ENCODE peak calls at places on chromosomes 4 and X, in five cellular contexts. One of them, this sample, is unnamed.
A peak's percentile ranks its signal among the peaks of the same experiment; 100 is the strongest.

GRCh38 chr4:158811704-158812103 is 42.9 kb downstream of the FNIP2 start:
- DNase-seq in GM23338: no peak
- DNase-seq in mammary epithelial cell: no peak
- DNase-seq in astrocyte: no peak
- DNase-seq in HCT116: no peak
- DNase-seq in this sample: peak; percentile 68

GRCh38 chr4:80173841-80174240 is 23.5 kb upstream of the PRDM8 start:
- DNase-seq in GM23338: no peak
- DNase-seq in mammary epithelial cell: no peak
- DNase-seq in astrocyte: peak; percentile 70
- DNase-seq in HCT116: no peak
- DNase-seq in this sample: no peak

GRCh38 chr4:101355767-101356702 is 8.7 kb upstream of the PPP3CA start:
- DNase-seq in GM23338: no peak
- DNase-seq in mammary epithelial cell: peak; percentile 91
- DNase-seq in astrocyte: peak; percentile 91
- DNase-seq in HCT116: peak; percentile 74
- DNase-seq in this sample: no peak

GRCh38 chr4:74032064-74032463 is 6.4 kb downstream of the CXCL3 start:
- DNase-seq in GM23338: no peak
- DNase-seq in mammary epithelial cell: no peak
- DNase-seq in astrocyte: no peak
- DNase-seq in HCT116: no peak
- DNase-seq in this sample: peak; percentile 4

GRCh38 chr4:53113433-53114215 is 251.5 kb downstream of the RASL11B start:
- DNase-seq in GM23338: no peak
- DNase-seq in mammary epithelial cell: no peak
- DNase-seq in astrocyte: peak; percentile 12
- DNase-seq in HCT116: no peak
- DNase-seq in this sample: no peak

GRCh38 chr4:105002278-105002677 is 144.4 kb upstream of the TET2 start:
- DNase-seq in GM23338: peak; percentile 27
- DNase-seq in mammary epithelial cell: no peak
- DNase-seq in astrocyte: no peak
- DNase-seq in HCT116: no peak
- DNase-seq in this sample: no peak

GRCh38 chr4:67927251-67927650 is 36.0 kb downstream of the TMPRSS11A start:
- DNase-seq in GM23338: no peak
- DNase-seq in mammary epithelial cell: no peak
- DNase-seq in astrocyte: no peak
- DNase-seq in HCT116: no peak
- DNase-seq in this sample: no peak

GRCh38 chr4:87525636-87526035 is 3.5 kb downstream of the SPARCL1 start:
- DNase-seq in GM23338: no peak
- DNase-seq in mammary epithelial cell: peak; percentile 57
- DNase-seq in astrocyte: peak; percentile 16
- DNase-seq in HCT116: no peak
- DNase-seq in this sample: peak; percentile 25

GRCh38 chr4:179095585-179096228 is 1653.5 kb upstream of the AGA start:
- DNase-seq in GM23338: peak; percentile 83
- DNase-seq in mammary epithelial cell: no peak
- DNase-seq in astrocyte: peak; percentile 35
- DNase-seq in HCT116: no peak
- DNase-seq in this sample: peak; percentile 32

GRCh38 chr4:8355306-8355705 is 85.2 kb downstream of the ACOX3 start:
- DNase-seq in GM23338: no peak
- DNase-seq in mammary epithelial cell: peak; percentile 60
- DNase-seq in astrocyte: peak; percentile 74
- DNase-seq in HCT116: no peak
- DNase-seq in this sample: no peak

GRCh38 chr4:132065940-132066495 is 1083.1 kb upstream of the PCDH10 start:
- DNase-seq in GM23338: no peak
- DNase-seq in mammary epithelial cell: peak; percentile 65
- DNase-seq in astrocyte: peak; percentile 10
- DNase-seq in HCT116: no peak
- DNase-seq in this sample: no peak

GRCh38 chr4:58809366-58809765 is 1699.2 kb upstream of the IGFBP7 start:
- DNase-seq in GM23338: peak; percentile 8
- DNase-seq in mammary epithelial cell: no peak
- DNase-seq in astrocyte: no peak
- DNase-seq in HCT116: no peak
- DNase-seq in this sample: no peak

GRCh38 chr4:185679523-185679922 is 132.5 kb downstream of the SORBS2 start:
- DNase-seq in GM23338: no peak
- DNase-seq in mammary epithelial cell: no peak
- DNase-seq in astrocyte: no peak
- DNase-seq in HCT116: no peak
- DNase-seq in this sample: no peak

GRCh38 chrX:68424719-68425118 is 8.6 kb downstream of the OPHN1 start:
- DNase-seq in GM23338: no peak
- DNase-seq in mammary epithelial cell: no peak
- DNase-seq in astrocyte: no peak
- DNase-seq in HCT116: no peak
- DNase-seq in this sample: no peak

GRCh38 chr4:159360549-159360948 is 257.7 kb downstream of the RAPGEF2 start:
- DNase-seq in GM23338: no peak
- DNase-seq in mammary epithelial cell: peak; percentile 76
- DNase-seq in astrocyte: peak; percentile 96
- DNase-seq in HCT116: no peak
- DNase-seq in this sample: peak; percentile 37

GRCh38 chr4:124523816-124524215 is 188.7 kb downstream of the ANKRD50 start:
- DNase-seq in GM23338: no peak
- DNase-seq in mammary epithelial cell: no peak
- DNase-seq in astrocyte: no peak
- DNase-seq in HCT116: no peak
- DNase-seq in this sample: no peak

GRCh38 chr4:33715996-33716395 is 2528.3 kb downstream of the ARAP2 start:
- DNase-seq in GM23338: no peak
- DNase-seq in mammary epithelial cell: peak; percentile 76
- DNase-seq in astrocyte: peak; percentile 90
- DNase-seq in HCT116: no peak
- DNase-seq in this sample: no peak

GRCh38 chr4:65917486-65917885 is 247.2 kb upstream of the EPHA5 start:
- DNase-seq in GM23338: no peak
- DNase-seq in mammary epithelial cell: no peak
- DNase-seq in astrocyte: peak; percentile 83
- DNase-seq in HCT116: no peak
- DNase-seq in this sample: no peak

GRCh38 chr4:145735330-145735638 is 55.3 kb downstream of the C4orf51 start:
- DNase-seq in GM23338: peak; percentile 26
- DNase-seq in mammary epithelial cell: peak; percentile 95
- DNase-seq in astrocyte: peak; percentile 98
- DNase-seq in HCT116: no peak
- DNase-seq in this sample: no peak

GRCh38 chr4:37533286-37534033 is 152.7 kb downstream of the RELL1 start:
- DNase-seq in GM23338: no peak
- DNase-seq in mammary epithelial cell: no peak
- DNase-seq in astrocyte: no peak
- DNase-seq in HCT116: no peak
- DNase-seq in this sample: no peak

GRCh38 chrX:18995216-18995615 is 11.3 kb upstream of the PHKA2 start:
- DNase-seq in GM23338: no peak
- DNase-seq in mammary epithelial cell: peak; percentile 49
- DNase-seq in astrocyte: peak; percentile 79
- DNase-seq in HCT116: no peak
- DNase-seq in this sample: no peak

GRCh38 chrX:129772796-129773431 is 6.8 kb upstream of the SASH3 start:
- DNase-seq in GM23338: peak; percentile 32
- DNase-seq in mammary epithelial cell: no peak
- DNase-seq in astrocyte: no peak
- DNase-seq in HCT116: no peak
- DNase-seq in this sample: no peak

GRCh38 chr4:184097815-184098214 is 119.9 kb downstream of the ENPP6 start:
- DNase-seq in GM23338: no peak
- DNase-seq in mammary epithelial cell: no peak
- DNase-seq in astrocyte: no peak
- DNase-seq in HCT116: no peak
- DNase-seq in this sample: no peak

GRCh38 chr4:6362243-6362885 is 92.7 kb downstream of the WFS1 start:
- DNase-seq in GM23338: peak; percentile 48
- DNase-seq in mammary epithelial cell: no peak
- DNase-seq in astrocyte: no peak
- DNase-seq in HCT116: no peak
- DNase-seq in this sample: no peak

GRCh38 chrX:119393144-119393543 is 6.0 kb upstream of the SLC25A43 start:
- DNase-seq in GM23338: no peak
- DNase-seq in mammary epithelial cell: no peak
- DNase-seq in astrocyte: no peak
- DNase-seq in HCT116: no peak
- DNase-seq in this sample: no peak

GRCh38 chr4:94961420-94961819 is 203.7 kb downstream of the BMPR1B start:
- DNase-seq in GM23338: no peak
- DNase-seq in mammary epithelial cell: no peak
- DNase-seq in astrocyte: no peak
- DNase-seq in HCT116: no peak
- DNase-seq in this sample: peak; percentile 14

GRCh38 chrX:48761674-48762471 is at the start of gene GLOD5:
- DNase-seq in GM23338: peak; percentile 82
- DNase-seq in mammary epithelial cell: peak; percentile 57
- DNase-seq in astrocyte: no peak
- DNase-seq in HCT116: peak; percentile 35
- DNase-seq in this sample: peak; percentile 5

GRCh38 chr4:116453127-116453526 is 632.2 kb downstream of the TRAM1L1 start:
- DNase-seq in GM23338: no peak
- DNase-seq in mammary epithelial cell: no peak
- DNase-seq in astrocyte: no peak
- DNase-seq in HCT116: no peak
- DNase-seq in this sample: no peak

GRCh38 chrX:24282381-24283121 is 31.3 kb downstream of the SUPT20HL2 start:
- DNase-seq in GM23338: peak; percentile 12
- DNase-seq in mammary epithelial cell: no peak
- DNase-seq in astrocyte: no peak
- DNase-seq in HCT116: no peak
- DNase-seq in this sample: peak; percentile 97

GRCh38 chr4:1244081-1244977 is 4.6 kb downstream of the CTBP1 start:
- DNase-seq in GM23338: no peak
- DNase-seq in mammary epithelial cell: no peak
- DNase-seq in astrocyte: no peak
- DNase-seq in HCT116: no peak
- DNase-seq in this sample: no peak

GRCh38 chr4:872241-872981 is 46.5 kb upstream of the CPLX1 start:
- DNase-seq in GM23338: no peak
- DNase-seq in mammary epithelial cell: no peak
- DNase-seq in astrocyte: no peak
- DNase-seq in HCT116: no peak
- DNase-seq in this sample: no peak

GRCh38 chrX:64097891-64098290 is 107.6 kb downstream of the AMER1 start:
- DNase-seq in GM23338: no peak
- DNase-seq in mammary epithelial cell: no peak
- DNase-seq in astrocyte: no peak
- DNase-seq in HCT116: no peak
- DNase-seq in this sample: no peak

GRCh38 chrX:64093761-64094160 is 111.7 kb downstream of the AMER1 start:
- DNase-seq in GM23338: peak; percentile 67
- DNase-seq in mammary epithelial cell: no peak
- DNase-seq in astrocyte: no peak
- DNase-seq in HCT116: no peak
- DNase-seq in this sample: peak; percentile 2
- TF ChIP-seq CTCF in GM23338: peak; percentile 45
- TF ChIP-seq CTCF in mammary epithelial cell: peak; percentile 43
- TF ChIP-seq CTCF in astrocyte: peak; percentile 19
- TF ChIP-seq CTCF in HCT116: peak; percentile 43
- TF ChIP-seq CTCF in this sample: peak; percentile 35

DNA sequence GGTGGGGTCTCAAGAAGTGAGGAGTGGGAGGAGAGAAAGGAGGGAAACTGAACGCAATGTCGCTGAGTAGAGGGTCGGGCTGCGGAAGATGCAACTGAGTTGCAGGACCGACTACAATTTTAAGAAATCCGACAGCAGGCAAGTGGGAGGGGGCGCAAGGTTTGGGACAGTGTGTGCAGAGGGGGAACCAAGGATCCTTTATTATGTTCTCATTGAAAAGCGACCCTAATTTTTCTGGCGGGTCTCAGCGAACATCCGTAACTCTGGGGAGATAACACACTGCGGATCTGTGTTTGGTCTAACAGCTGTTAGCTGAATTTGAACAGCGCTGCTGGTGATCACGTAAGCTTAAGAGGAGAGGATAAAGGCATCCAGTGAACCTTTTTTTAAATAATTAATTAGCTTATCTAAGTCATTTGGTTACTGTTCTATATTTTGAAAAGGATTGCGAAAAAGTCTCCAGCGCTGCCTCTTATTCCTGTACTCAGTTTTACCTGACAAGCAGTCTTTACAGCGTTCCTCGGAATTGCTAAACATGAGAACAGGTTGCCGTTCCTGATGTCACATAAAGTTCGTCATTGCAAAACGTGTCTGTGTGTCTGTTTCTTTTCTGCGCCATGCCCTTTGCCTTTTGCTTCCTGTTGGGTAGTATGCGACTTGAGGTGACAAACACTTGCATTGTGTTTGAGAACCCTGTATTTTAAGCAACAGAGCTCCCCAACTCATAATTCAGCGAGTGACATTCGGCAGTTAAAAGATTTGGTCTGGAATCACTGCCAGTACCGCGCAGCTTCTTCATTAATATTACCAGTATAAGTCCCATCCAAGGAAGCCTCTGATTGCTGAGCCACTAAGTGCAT is 1.3 kb downstream of the HTR2C start:
- DNase-seq in GM23338: peak; percentile 29
- DNase-seq in mammary epithelial cell: no peak
- DNase-seq in astrocyte: no peak
- DNase-seq in HCT116: no peak
- DNase-seq in this sample: no peak
- TF ChIP-seq EZH2 in GM23338: no peak
- TF ChIP-seq EZH2 in mammary epithelial cell: no peak
- TF ChIP-seq EZH2 in astrocyte: no peak
- TF ChIP-seq EZH2 in HCT116: no peak
- TF ChIP-seq EZH2 in this sample: peak; percentile 82

GRCh38 chr4:170591076-170591475 is 501.3 kb upstream of the AADAT start:
- DNase-seq in GM23338: peak; percentile 6
- DNase-seq in mammary epithelial cell: no peak
- DNase-seq in astrocyte: no peak
- DNase-seq in HCT116: no peak
- DNase-seq in this sample: no peak

DNA sequence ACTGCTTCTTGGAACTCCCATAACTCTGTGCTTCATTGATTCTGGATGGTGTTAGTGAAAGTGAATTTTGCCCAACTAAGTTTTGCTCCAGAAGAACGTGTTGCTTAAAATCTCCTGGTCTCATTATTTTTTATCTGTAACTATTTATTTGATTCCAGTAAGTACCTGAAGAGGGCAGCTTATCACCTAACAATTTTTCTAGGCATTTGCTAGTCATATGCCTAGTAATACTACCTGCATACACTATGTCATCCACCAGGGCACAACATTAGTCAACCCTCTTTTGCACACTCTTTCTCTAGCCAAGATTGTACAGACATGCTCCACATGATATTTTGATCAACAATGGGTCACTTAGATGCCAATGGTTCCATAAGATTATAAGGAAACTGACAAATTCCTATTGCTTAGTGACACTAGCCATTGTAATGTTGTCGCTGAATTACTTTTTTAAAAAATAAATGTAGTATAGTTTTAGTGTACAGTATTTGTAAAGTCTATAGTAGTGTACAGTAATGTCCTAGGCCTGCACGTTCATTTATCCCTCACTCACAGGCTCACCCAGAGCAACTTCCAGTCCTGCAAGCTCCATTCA is 499.9 kb upstream of the AADAT start:
- DNase-seq in GM23338: peak; percentile 63
- DNase-seq in mammary epithelial cell: peak; percentile 54
- DNase-seq in astrocyte: peak; percentile 1
- DNase-seq in HCT116: peak; percentile 51
- DNase-seq in this sample: peak; percentile 19
- TF ChIP-seq CTCF in GM23338: peak; percentile 58
- TF ChIP-seq CTCF in mammary epithelial cell: peak; percentile 69
- TF ChIP-seq CTCF in astrocyte: peak; percentile 49
- TF ChIP-seq CTCF in HCT116: peak; percentile 68
- TF ChIP-seq CTCF in this sample: no peak

GRCh38 chr4:154626793-154627484 is 14.5 kb upstream of the FGG start:
- DNase-seq in GM23338: peak; percentile 91
- DNase-seq in mammary epithelial cell: peak; percentile 65
- DNase-seq in astrocyte: peak; percentile 27
- DNase-seq in HCT116: peak; percentile 63
- DNase-seq in this sample: peak; percentile 69
- TF ChIP-seq EZH2 in GM23338: no peak
- TF ChIP-seq EZH2 in mammary epithelial cell: no peak
- TF ChIP-seq EZH2 in astrocyte: no peak
- TF ChIP-seq EZH2 in HCT116: no peak
- TF ChIP-seq EZH2 in this sample: no peak

This sample was measured in A673.